ENCODE peak calls at places on chromosomes 2 and 18, in ten cellular contexts. Z is AG04450, D is tibial nerve, P is neural crest cell, L is B cell, I is fibroblast of lung, Y is astrocyte of the cerebellum, E is left ventricle myocardium inferior, V is stomach, K is GM20000. U is an unnamed sample.

GRCh38 chr2:156322103-156322671 is 10.3 kb downstream of the NR4A2 start:
- DNase-seq in Z (no peak), D (no peak), P (no peak), L (peak; percentile 55), I (no peak), Y (no peak), E (no peak), V (no peak), K (peak; percentile 20), U (peak; percentile 48)

GRCh38 chr2:71538656-71539265 is 85.4 kb downstream of the DYSF start:
- DNase-seq in Z (no peak), D (no peak), P (no peak), L (no peak), I (no peak), Y (no peak), E (no peak), V (no peak), K (no peak), U (no peak)

GRCh38 chr18:57728941-57729511 is 74.1 kb downstream of the ATP8B1 start:
- DNase-seq in Z (no peak), D (no peak), P (no peak), L (no peak), I (no peak), Y (no peak), E (no peak), V (peak; percentile 71), K (no peak), U (no peak)

GRCh38 chr2:27249891-27250651 is 12.8 kb downstream of the SLC30A3 start:
- DNase-seq in Z (no peak), D (no peak), P (peak; percentile 70), L (peak; percentile 54), I (peak; percentile 20), Y (no peak), E (peak; percentile 48), V (peak; percentile 60), K (peak; percentile 83), U (peak; percentile 32)

GRCh38 chr2:162711832-162712540 is 126.6 kb downstream of the KCNH7 start:
- DNase-seq in Z (no peak), D (no peak), P (no peak), L (no peak), I (no peak), Y (no peak), E (no peak), V (no peak), K (no peak), U (no peak)

GRCh38 chr2:67455219-67456142 is 58.3 kb downstream of the ETAA1 start:
- DNase-seq in Z (no peak), D (no peak), P (no peak), L (no peak), I (peak; percentile 19), Y (no peak), E (no peak), V (no peak), K (no peak), U (no peak)

GRCh38 chr18:51077217-51077616 is 47.2 kb downstream of the SMAD4 start:
- DNase-seq in Z (no peak), D (no peak), P (no peak), L (no peak), I (peak; percentile 81), Y (peak; percentile 23), E (no peak), V (no peak), K (no peak), U (no peak)

GRCh38 chr2:225737556-225737955 is 338.0 kb downstream of the NYAP2 start:
- DNase-seq in Z (no peak), D (no peak), P (no peak), L (no peak), I (peak; percentile 78), Y (peak; percentile 18), E (no peak), V (no peak), K (no peak), U (no peak)

GRCh38 chr2:74831693-74832530 is 2.0 kb upstream of the HK2 start:
- DNase-seq in Z (no peak), D (no peak), P (no peak), L (no peak), I (peak; percentile 20), Y (no peak), E (no peak), V (no peak), K (no peak), U (no peak)

GRCh38 chr2:31522742-31523141 is 58.0 kb downstream of the SRD5A2 start:
- DNase-seq in Z (no peak), D (no peak), P (no peak), L (no peak), I (peak; percentile 22), Y (peak; percentile 15), E (no peak), V (no peak), K (no peak), U (no peak)

GRCh38 chr2:195945056-195945455 is 123.6 kb downstream of the DNAH7 start:
- DNase-seq in Z (no peak), D (no peak), P (no peak), L (no peak), I (no peak), Y (no peak), E (no peak), V (no peak), K (no peak), U (no peak)

GRCh38 chr2:239374896-239375277 is 25.9 kb downstream of the HDAC4 start:
- DNase-seq in Z (no peak), D (no peak), P (no peak), L (no peak), I (no peak), Y (no peak), E (no peak), V (no peak), K (no peak), U (no peak)

GRCh38 chr2:241598487-241598886 is 38.5 kb downstream of the THAP4 start:
- DNase-seq in Z (no peak), D (no peak), P (no peak), L (no peak), I (no peak), Y (no peak), E (no peak), V (no peak), K (no peak), U (no peak)

GRCh38 chr18:32037616-32038015 is 19.0 kb downstream of the RNF125 start:
- DNase-seq in Z (no peak), D (no peak), P (no peak), L (no peak), I (no peak), Y (no peak), E (no peak), V (no peak), K (no peak), U (no peak)

GRCh38 chr2:15890936-15891905 is 49.1 kb upstream of the MYCN start:
- DNase-seq in Z (no peak), D (no peak), P (no peak), L (no peak), I (peak; percentile 5), Y (no peak), E (no peak), V (no peak), K (no peak), U (no peak)

GRCh38 chr2:109679627-109680026 is 65.5 kb downstream of the SOWAHC start:
- DNase-seq in Z (no peak), D (no peak), P (no peak), L (no peak), I (no peak), Y (no peak), E (no peak), V (no peak), K (no peak), U (no peak)
- TF ChIP-seq CTCF in Z (no peak), D (no peak), P (no peak), L (no peak), I (no peak), Y (no peak), E (no peak), V (no peak), K (no peak), U (no peak)

GRCh38 chr2:212249451-212249850 is 289.2 kb downstream of the ERBB4 start:
- DNase-seq in Z (no peak), D (no peak), P (no peak), L (no peak), I (peak; percentile 25), Y (peak; percentile 13), E (no peak), V (no peak), K (no peak), U (no peak)
- TF ChIP-seq CTCF in Z (peak; percentile 33), D (no peak), P (no peak), L (no peak), I (peak; percentile 32), Y (peak; percentile 57), E (peak; percentile 23), V (no peak), K (peak; percentile 19), U (no peak)

GRCh38 chr18:72673242-72673641 is 129.1 kb upstream of the CBLN2 start:
- DNase-seq in Z (no peak), D (no peak), P (no peak), L (no peak), I (no peak), Y (no peak), E (no peak), V (no peak), K (no peak), U (no peak)

GRCh38 chr18:72675394-72675793 is 131.3 kb upstream of the CBLN2 start:
- DNase-seq in Z (no peak), D (no peak), P (no peak), L (no peak), I (peak; percentile 57), Y (peak; percentile 19), E (no peak), V (no peak), K (no peak), U (no peak)

GRCh38 chr18:72674710-72675109 is 130.6 kb upstream of the CBLN2 start:
- DNase-seq in Z (no peak), D (no peak), P (no peak), L (no peak), I (no peak), Y (no peak), E (no peak), V (no peak), K (peak; percentile 64), U (no peak)

GRCh38 chr18:72667932-72668331 is 123.8 kb upstream of the CBLN2 start:
- DNase-seq in Z (no peak), D (no peak), P (no peak), L (no peak), I (no peak), Y (no peak), E (no peak), V (no peak), K (no peak), U (no peak)

GRCh38 chr18:72672364-72673151 is 128.4 kb upstream of the CBLN2 start:
- DNase-seq in Z (no peak), D (no peak), P (no peak), L (peak; percentile 22), I (peak; percentile 23), Y (peak; percentile 26), E (no peak), V (no peak), K (peak; percentile 43), U (no peak)
- TF ChIP-seq CTCF in Z (peak; percentile 61), D (no peak), P (peak; percentile 86), L (peak; percentile 81), I (peak; percentile 54), Y (peak; percentile 83), E (peak; percentile 64), V (peak; percentile 27), K (peak; percentile 10), U (peak; percentile 12)

DNA sequence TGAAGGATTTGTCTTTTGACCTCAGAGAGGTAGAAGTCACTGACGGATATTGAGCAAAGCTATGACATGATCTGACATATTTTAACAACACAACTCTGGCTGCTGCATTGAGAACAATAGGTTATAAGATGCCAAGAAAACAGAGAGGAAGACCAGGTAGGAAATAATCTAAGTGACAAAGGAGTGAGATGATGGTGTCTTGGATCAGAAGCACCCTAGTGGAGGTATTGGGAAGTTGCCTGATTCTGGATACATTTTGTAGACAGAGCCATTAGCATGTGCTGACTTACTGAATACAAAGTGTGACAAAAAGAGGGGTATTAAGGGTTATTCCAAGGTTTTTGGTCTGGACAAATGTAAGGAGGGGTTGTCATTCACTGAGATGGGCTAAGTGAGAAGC is 1438.1 kb downstream of the DPP10 start:
- DNase-seq in Z (no peak), D (no peak), P (no peak), L (no peak), I (no peak), Y (no peak), E (no peak), V (no peak), K (no peak), U (no peak)
- TF ChIP-seq CTCF in Z (no peak), D (no peak), P (peak; percentile 52), L (no peak), I (no peak), Y (no peak), E (no peak), V (no peak), K (no peak), U (no peak)

U was measured in natural killer cell.